ENCODE peak calls at places on chromosomes 3 and 15, in four cellular contexts. N, O, B and G are unnamed samples.

GRCh38 chr3:157388976-157389375 is 47.7 kb upstream of the PTX3 start:
- DNase-seq in N (no peak), O (no peak), B (no peak), G (no peak)

GRCh38 chr3:177770821-177771220 is 573.5 kb upstream of the TBL1XR1 start:
- DNase-seq in N (no peak), O (peak; percentile 65), B (peak; percentile 16), G (no peak)

GRCh38 chr15:67839358-67839928 is 402 bp downstream of the RNU6-1 start:
- DNase-seq in N (no peak), O (peak; percentile 61), B (no peak), G (no peak)

GRCh38 chr3:194126790-194127189 is 9.2 kb upstream of the HES1 start:
- DNase-seq in N (no peak), O (no peak), B (no peak), G (no peak)

GRCh38 chr3:189108032-189108431 is 63.7 kb upstream of the TPRG1 start:
- DNase-seq in N (no peak), O (no peak), B (no peak), G (no peak)

GRCh38 chr3:44903314-44903713 is 28.9 kb downstream of the TGM4 start:
- DNase-seq in N (no peak), O (no peak), B (no peak), G (no peak)

GRCh38 chr3:130748981-130749380 is 2.4 kb upstream of the PIK3R4 start:
- DNase-seq in N (no peak), O (no peak), B (no peak), G (no peak)

GRCh38 chr3:157089455-157090221 is 70.3 kb downstream of the CCNL1 start:
- DNase-seq in N (no peak), O (peak; percentile 52), B (peak; percentile 28), G (peak; percentile 20)

GRCh38 chr3:31196881-31197364 is 302.5 kb upstream of the GADL1 start:
- DNase-seq in N (no peak), O (no peak), B (peak; percentile 82), G (peak; percentile 57)

GRCh38 chr3:194686816-194687637 is 1.3 kb downstream of the FAM43A start:
- DNase-seq in N (peak; percentile 89), O (no peak), B (no peak), G (no peak)

GRCh38 chr3:47495886-47496285 is 17.6 kb downstream of the ELP6 start:
- DNase-seq in N (no peak), O (no peak), B (no peak), G (no peak)

GRCh38 chr3:171838218-171838720 is 4.9 kb upstream of the TMEM212 start:
- DNase-seq in N (peak; percentile 31), O (no peak), B (peak; percentile 91), G (no peak)

GRCh38 chr3:156413293-156413912 is 141.5 kb downstream of the SSR3 start:
- DNase-seq in N (no peak), O (no peak), B (no peak), G (no peak)

GRCh38 chr3:190830031-190830430 is 32.5 kb downstream of the GMNC start:
- DNase-seq in N (no peak), O (no peak), B (no peak), G (no peak)

GRCh38 chr3:103295974-103296570 is 861.3 kb downstream of the ZPLD1 start:
- DNase-seq in N (peak; percentile 20), O (no peak), B (peak; percentile 2), G (no peak)

GRCh38 chr15:67025719-67026118 is 39.7 kb upstream of the SMAD3 start:
- DNase-seq in N (no peak), O (peak; percentile 47), B (peak; percentile 27), G (no peak)

GRCh38 chr15:47415539-47415971 is 301.8 kb upstream of the SEMA6D start:
- DNase-seq in N (no peak), O (no peak), B (no peak), G (no peak)

GRCh38 chr3:136728918-136729317 is 23.3 kb downstream of the STAG1 start:
- DNase-seq in N (peak; percentile 41), O (no peak), B (peak; percentile 78), G (no peak)

GRCh38 chr3:46864051-46864881 is 1.0 kb upstream of the MYL3 start:
- DNase-seq in N (no peak), O (no peak), B (no peak), G (no peak)

GRCh38 chr15:88535100-88535499 is 11.4 kb downstream of the DET1 start:
- DNase-seq in N (no peak), O (no peak), B (no peak), G (no peak)

GRCh38 chr15:79179108-79179561 is 88.6 kb upstream of the RASGRF1 start:
- DNase-seq in N (no peak), O (peak; percentile 86), B (peak; percentile 25), G (peak; percentile 42)

GRCh38 chr3:61927332-61927731 is 366.0 kb downstream of the PTPRG start:
- DNase-seq in N (no peak), O (no peak), B (peak; percentile 68), G (no peak)

GRCh38 chr3:170307998-170308398 is 49.5 kb upstream of the SKIL start:
- DNase-seq in N (no peak), O (peak; percentile 99), B (peak; percentile 7), G (no peak)

GRCh38 chr3:187027531-187027936 is 97.2 kb downstream of the ST6GAL1 start:
- DNase-seq in N (no peak), O (no peak), B (no peak), G (no peak)

GRCh38 chr15:85582719-85583089 is 202.3 kb downstream of the AKAP13 start:
- DNase-seq in N (no peak), O (no peak), B (no peak), G (no peak)

GRCh38 chr15:83365370-83365938 is 81.0 kb upstream of the BNC1 start:
- DNase-seq in N (peak; percentile 68), O (no peak), B (peak; percentile 32), G (no peak)

GRCh38 chr15:80743189-80743833 is 35.9 kb upstream of the CEMIP start:
- DNase-seq in N (no peak), O (peak; percentile 76), B (peak; percentile 24), G (peak; percentile 27)

GRCh38 chr15:64146041-64146440 is 5.5 kb upstream of the SNX22 start:
- DNase-seq in N (no peak), O (no peak), B (no peak), G (no peak)

GRCh38 chr3:44482721-44483120 is 5.3 kb upstream of the ZNF445 start:
- DNase-seq in N (no peak), O (no peak), B (no peak), G (no peak)

GRCh38 chr3:9731206-9732079 is at the start of gene BRPF1:
- DNase-seq in N (peak; percentile 99), O (peak; percentile 91), B (peak; percentile 99), G (peak; percentile 99)
- TF ChIP-seq CTCF in N (no peak), O (peak; percentile 13), B (peak; percentile 22), G (peak; percentile 25)

GRCh38 chr15:31332681-31333071 is 6.0 kb downstream of the KLF13 start:
- DNase-seq in N (no peak), O (no peak), B (no peak), G (no peak)
- H3K4me3 ChIP-seq in N (no peak overlapping the region), O (no peak overlapping the region), B (no peak overlapping the region), G (no peak overlapping the region)

DNA sequence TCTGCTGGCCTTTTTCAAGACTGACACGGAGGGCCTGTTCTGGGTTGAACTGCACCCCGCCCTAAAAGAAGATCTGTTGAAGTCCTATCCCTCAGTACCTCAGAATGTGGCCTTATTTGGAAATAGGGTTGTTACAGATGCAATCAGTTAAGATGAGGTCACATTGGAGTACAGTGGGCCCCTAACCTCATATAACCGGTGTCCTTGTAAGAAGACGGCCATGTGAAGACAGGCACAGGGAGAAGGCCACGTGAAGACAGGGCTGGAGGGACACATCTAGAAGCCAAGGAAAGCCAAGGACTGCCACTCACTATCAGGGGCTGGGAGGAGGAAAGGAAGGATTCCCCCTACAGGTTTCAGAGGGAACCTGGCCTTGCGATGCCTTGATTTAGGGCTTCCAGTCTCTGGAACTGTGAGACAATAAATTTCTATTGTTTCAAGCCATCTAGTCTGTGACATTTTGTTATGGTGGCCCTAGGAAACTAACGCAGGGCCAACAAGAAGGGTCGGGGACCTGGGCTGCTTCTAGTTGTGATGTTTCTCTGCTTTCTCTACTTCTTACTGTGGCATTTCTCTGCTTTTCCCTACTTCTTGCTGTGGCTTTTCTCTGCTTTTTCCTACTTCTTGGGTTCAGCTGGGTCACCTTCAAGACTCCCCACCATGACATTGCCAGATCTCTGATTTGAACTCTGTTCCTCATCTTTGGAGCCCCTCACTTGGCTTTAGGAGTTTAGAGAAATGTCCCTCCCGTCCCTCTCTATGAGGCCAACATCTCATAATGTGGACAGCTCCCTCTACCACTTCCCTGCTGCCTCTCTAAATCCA is 4.8 kb upstream of the CCDC174 start:
- DNase-seq in N (peak; percentile 7), O (no peak), B (no peak), G (no peak)
- TF ChIP-seq CTCF in N (peak; percentile 24), O (no peak), B (peak; percentile 39), G (no peak)

GRCh38 chr15:62545392-62546227 is 380.5 kb upstream of the C2CD4B start:
- DNase-seq in N (no peak), O (no peak), B (no peak), G (peak; percentile 73)
- H3K4me3 ChIP-seq in N (no peak overlapping the region), O (no peak overlapping the region), B (no peak overlapping the region), G (no peak overlapping the region)

GRCh38 chr3:10725067-10725466 is 91.0 kb upstream of the SLC6A11 start:
- DNase-seq in N (no peak), O (no peak), B (no peak), G (no peak)
- TF ChIP-seq CTCF in N (no peak), O (no peak), B (no peak), G (no peak)

GRCh38 chr3:94065819-94066218 is 3.0 kb downstream of the NSUN3 start:
- DNase-seq in N (no peak), O (no peak), B (no peak), G (no peak)
- H3K4me3 ChIP-seq in N (no peak overlapping the region), O (no peak overlapping the region), B (no peak overlapping the region), G (no peak overlapping the region)

DNA sequence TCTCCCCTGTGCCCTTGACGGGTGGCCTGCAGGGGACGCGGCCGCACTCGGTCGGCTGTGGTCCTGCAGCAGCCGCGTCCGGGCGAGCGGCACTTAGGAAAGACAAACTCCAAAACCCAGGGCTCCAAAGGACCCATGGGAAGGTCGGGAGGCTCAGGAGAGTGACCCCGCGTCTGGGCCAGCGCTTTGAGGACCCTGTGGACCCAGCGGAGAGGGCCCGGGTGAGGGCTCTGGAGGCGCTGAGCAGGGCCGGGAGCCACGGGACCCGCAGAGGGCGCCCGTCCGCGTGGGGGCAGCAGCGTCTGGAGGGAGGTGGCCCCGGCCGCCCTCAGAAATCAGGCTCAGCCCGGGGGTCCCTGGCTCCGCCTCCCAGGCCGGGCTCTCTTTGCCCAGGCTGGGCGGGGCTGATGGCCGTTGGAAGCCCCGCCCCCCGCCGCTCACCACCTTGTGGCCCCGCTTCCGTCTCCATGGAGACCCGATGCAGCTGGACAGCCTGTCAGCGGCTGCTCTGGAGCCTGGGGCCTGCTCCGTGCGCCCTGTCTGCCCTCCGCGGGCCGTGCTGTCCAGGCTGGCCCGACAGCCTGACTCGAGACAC is 34.6 kb upstream of the RPL32 start:
- DNase-seq in N (peak; percentile 97), O (no peak), B (peak; percentile 35), G (no peak)
- TF ChIP-seq CTCF in N (peak; percentile 58), O (no peak), B (peak; percentile 28), G (no peak)

GRCh38 chr3:50323092-50323600 is 601 bp upstream of the HYAL2 start:
- DNase-seq in N (no peak), O (no peak), B (no peak), G (no peak)
- H3K4me3 ChIP-seq in N (no peak overlapping the region), O (no peak overlapping the region), B (no peak overlapping the region), G (no peak overlapping the region)